ENCODE peak calls at places on chromosome 22, in eight cellular contexts. H is A549, U is ovary, Z is stomach, X is transverse colon, Q is esophagus muscularis mucosa, R is GM12878, V is H1. D is an unnamed sample.

GRCh38 chr22:24526191-24526590 is 28.7 kb downstream of the GUCD1 start:
- DNase-seq in H (no peak), U (no peak), Z (no peak), X (no peak), Q (no peak), R (no peak), V (no peak), D (no peak)

GRCh38 chr22:44918166-44918924 is 91.5 kb downstream of the PHF21B start:
- DNase-seq in H (no peak), U (no peak), Z (no peak), X (no peak), Q (no peak), R (no peak), V (no peak), D (peak; percentile 77)

GRCh38 chr22:38872831-38873248 is 824 bp upstream of the CBX6 start:
- DNase-seq in H (peak; percentile 37), U (peak; percentile 83), Z (peak; percentile 51), X (peak; percentile 41), Q (peak; percentile 92), R (no peak), V (peak; percentile 79), D (peak; percentile 82)

GRCh38 chr22:37827056-37827455 is 3.9 kb downstream of the GALR3 start:
- DNase-seq in H (no peak), U (peak; percentile 89), Z (no peak), X (no peak), Q (no peak), R (no peak), V (no peak), D (no peak)

GRCh38 chr22:22720724-22721261 is 76.4 kb downstream of the GGTLC2 start:
- DNase-seq in H (no peak), U (no peak), Z (no peak), X (peak; percentile 46), Q (peak; percentile 77), R (peak; percentile 62), V (no peak), D (no peak)

GRCh38 chr22:44181033-44181911 is 547 bp downstream of the PARVG start:
- DNase-seq in H (no peak), U (no peak), Z (peak; percentile 43), X (peak; percentile 53), Q (no peak), R (no peak), V (no peak), D (no peak)

GRCh38 chr22:24154826-24155225 is 26.5 kb upstream of the SUSD2 start:
- DNase-seq in H (no peak), U (no peak), Z (no peak), X (no peak), Q (no peak), R (no peak), V (no peak), D (no peak)

GRCh38 chr22:10778296-10778814 is 4749.6 kb upstream of the OR11H1 start:
- DNase-seq in H (no peak), U (no peak), Z (no peak), X (no peak), Q (peak; percentile 91), R (no peak), V (no peak), D (no peak)

GRCh38 chr22:23531283-23531921 is 48.7 kb downstream of the IGLL1 start:
- DNase-seq in H (no peak), U (peak; percentile 33), Z (no peak), X (no peak), Q (no peak), R (no peak), V (no peak), D (peak; percentile 71)

GRCh38 chr22:49377306-49377705 is 450.4 kb downstream of the BRD1 start:
- DNase-seq in H (no peak), U (no peak), Z (peak; percentile 22), X (no peak), Q (no peak), R (no peak), V (no peak), D (peak; percentile 66)
- TF ChIP-seq EP300 in H (no peak), U (no peak), Z (no peak), X (no peak), Q (no peak), R (no peak), V (no peak), D (no peak)

GRCh38 chr22:40177738-40178416 is at the start of gene TNRC6B:
- DNase-seq in H (peak; percentile 94), U (peak; percentile 63), Z (peak; percentile 72), X (peak; percentile 80), Q (peak; percentile 95), R (peak; percentile 98), V (peak; percentile 65), D (peak; percentile 78)

GRCh38 chr22:40179535-40179934 is 1.8 kb downstream of the TNRC6B start:
- DNase-seq in H (no peak), U (no peak), Z (no peak), X (no peak), Q (no peak), R (no peak), V (no peak), D (no peak)

GRCh38 chr22:40180403-40180802 is 2.7 kb downstream of the TNRC6B start:
- DNase-seq in H (no peak), U (no peak), Z (no peak), X (no peak), Q (no peak), R (no peak), V (no peak), D (no peak)

GRCh38 chr22:40176921-40177737 is 596 bp upstream of the TNRC6B start:
- DNase-seq in H (peak; percentile 49), U (peak; percentile 46), Z (peak; percentile 32), X (peak; percentile 55), Q (no peak), R (peak; percentile 41), V (peak; percentile 77), D (no peak)

DNA sequence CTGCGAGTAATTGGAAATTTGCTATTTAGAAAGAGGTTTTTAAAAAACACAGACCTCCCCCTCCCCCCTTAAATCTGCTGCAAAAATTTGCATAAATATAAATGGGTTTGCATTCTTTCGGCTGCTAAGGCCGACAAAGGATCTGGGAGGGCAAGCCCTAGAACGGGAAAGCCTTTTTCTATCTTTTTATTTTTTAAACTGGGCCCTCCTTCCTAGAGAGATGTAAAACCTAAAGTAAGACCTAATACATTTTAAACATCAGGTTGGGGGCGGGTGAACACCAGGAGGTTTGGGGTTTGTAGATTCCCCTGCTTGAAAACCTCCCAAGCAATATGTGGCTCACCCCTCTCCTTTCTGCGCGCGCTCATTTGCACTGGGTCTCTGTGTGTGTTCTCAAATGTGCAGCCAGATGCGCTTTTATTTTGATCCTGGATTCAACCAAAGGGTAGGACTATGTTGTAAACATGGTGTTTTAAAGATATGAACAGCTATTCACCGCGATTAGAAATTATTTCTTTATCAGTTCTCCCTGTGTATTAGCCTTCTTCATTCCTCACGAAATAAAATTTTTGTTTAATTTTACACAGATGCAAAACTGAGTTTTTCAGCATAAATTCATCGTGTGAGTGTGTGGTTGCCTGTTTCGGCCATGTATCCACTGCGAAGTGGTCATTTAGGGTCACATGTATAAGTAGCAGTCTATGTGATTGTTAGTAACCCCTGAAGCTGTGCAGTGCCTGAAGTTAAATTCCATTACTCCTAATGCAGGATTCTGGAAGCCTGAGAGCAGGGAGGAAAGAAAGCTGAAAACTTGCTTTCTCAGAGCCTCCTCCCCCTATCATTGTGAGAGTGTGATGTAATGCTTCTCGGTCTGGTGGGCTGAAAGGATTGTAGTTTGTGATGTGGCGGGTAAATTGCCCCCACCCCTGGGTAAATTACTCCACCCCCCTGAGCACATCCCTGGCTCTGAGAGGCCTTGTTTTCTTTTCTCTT is 988 bp downstream of the TNRC6B start:
- DNase-seq in H (no peak), U (no peak), Z (no peak), X (peak; percentile 37), Q (no peak), R (no peak), V (no peak), D (no peak)
- H3K4me1 ChIP-seq in H (peaks cover 50% of the 10 kb centered on the region), U (peaks cover 13% of the 10 kb centered on the region), Z (peaks cover 74% of the 10 kb centered on the region), X (peaks cover 56% of the 10 kb centered on the region), Q (peaks cover 75% of the 10 kb centered on the region), R (peaks cover 9% of the 10 kb centered on the region), V (peaks cover 21% of the 10 kb centered on the region), D (peaks cover 79% of the 10 kb centered on the region)

GRCh38 chr22:36386900-36387663 is 685 bp downstream of the MYH9 start:
- DNase-seq in H (no peak), U (peak; percentile 70), Z (peak; percentile 81), X (peak; percentile 86), Q (no peak), R (no peak), V (no peak), D (peak; percentile 87)
- TF ChIP-seq POLR2A in H (no peak), U (no peak), Z (peak; percentile 10), X (peak; percentile 76), Q (no peak), R (peak; percentile 78), V (peak; percentile 7), D (no peak)

GRCh38 chr22:27370987-27371386 is 430.6 kb downstream of the MN1 start:
- DNase-seq in H (no peak), U (no peak), Z (no peak), X (no peak), Q (peak; percentile 55), R (no peak), V (no peak), D (no peak)

GRCh38 chr22:27372969-27373670 is 428.4 kb downstream of the MN1 start:
- DNase-seq in H (no peak), U (no peak), Z (peak; percentile 65), X (peak; percentile 88), Q (peak; percentile 68), R (no peak), V (peak; percentile 88), D (no peak)

GRCh38 chr22:27372364-27372763 is 429.2 kb downstream of the MN1 start:
- DNase-seq in H (no peak), U (no peak), Z (no peak), X (no peak), Q (peak; percentile 68), R (no peak), V (no peak), D (no peak)

GRCh38 chr22:27370281-27370680 is 431.3 kb downstream of the MN1 start:
- DNase-seq in H (no peak), U (no peak), Z (no peak), X (no peak), Q (peak; percentile 80), R (no peak), V (no peak), D (no peak)
- TF ChIP-seq EP300 in H (no peak), U (no peak), Z (no peak), X (no peak), Q (no peak), R (no peak), V (no peak), D (no peak)

GRCh38 chr22:17773606-17774205 is 563 bp downstream of the BID start:
- DNase-seq in H (peak; percentile 12), U (peak; percentile 52), Z (peak; percentile 59), X (peak; percentile 66), Q (no peak), R (no peak), V (peak; percentile 81), D (no peak)
- H3K4me1 ChIP-seq in H (peaks cover 17% of the 10 kb centered on the region), U (peaks cover 5% of the 10 kb centered on the region), Z (peaks cover 64% of the 10 kb centered on the region), X (peaks cover 28% of the 10 kb centered on the region), Q (peaks cover 32% of the 10 kb centered on the region), R (peaks cover 46% of the 10 kb centered on the region), V (peaks cover 20% of the 10 kb centered on the region), D (peaks cover 33% of the 10 kb centered on the region)